ENCODE peak calls at places on chromosomes 11 and 22, in five cellular contexts. Q, Z, O, Y and R are unnamed samples.

GRCh38 chr22:44595841-44596341 is 97.9 kb upstream of the RTL6 start:
- DNase-seq in Q (no peak), Z (no peak), O (no peak), Y (no peak), R (no peak)

GRCh38 chr22:27752771-27753170 is 48.8 kb downstream of the MN1 start:
- DNase-seq in Q (no peak), Z (no peak), O (no peak), Y (no peak), R (no peak)

GRCh38 chr11:62880231-62880802 is 379 bp upstream of the SLC3A2 start:
- DNase-seq in Q (no peak), Z (no peak), O (no peak), Y (no peak), R (no peak)

GRCh38 chr11:13029872-13030271 is 20.8 kb downstream of the RASSF10 start:
- DNase-seq in Q (no peak), Z (no peak), O (no peak), Y (no peak), R (no peak)

GRCh38 chr11:76005746-76006145 is 190.7 kb downstream of the UVRAG start:
- DNase-seq in Q (no peak), Z (no peak), O (no peak), Y (no peak), R (no peak)

GRCh38 chr11:46277313-46277622 is 194 bp upstream of the CREB3L1 start:
- DNase-seq in Q (no peak), Z (no peak), O (no peak), Y (no peak), R (no peak)

GRCh38 chr11:67400942-67401494 is 640 bp downstream of the PPP1CA start:
- DNase-seq in Q (peak; percentile 8), Z (no peak), O (no peak), Y (no peak), R (no peak)

GRCh38 chr22:48486163-48486957 is 1341.3 kb downstream of the BRD1 start:
- DNase-seq in Q (no peak), Z (no peak), O (no peak), Y (no peak), R (no peak)

GRCh38 chr22:28976588-28976987 is 85.0 kb downstream of the C22orf31 start:
- DNase-seq in Q (no peak), Z (no peak), O (no peak), Y (no peak), R (peak; percentile 56)

GRCh38 chr11:84854498-84854880 is 772.7 kb downstream of the DLG2 start:
- DNase-seq in Q (no peak), Z (no peak), O (no peak), Y (no peak), R (no peak)

GRCh38 chr11:133906241-133906640 is 50.5 kb downstream of the IGSF9B start:
- DNase-seq in Q (no peak), Z (no peak), O (no peak), Y (no peak), R (no peak)

GRCh38 chr11:36278531-36279245 is 10.5 kb downstream of the COMMD9 start:
- DNase-seq in Q (no peak), Z (no peak), O (no peak), Y (no peak), R (no peak)

GRCh38 chr11:47464479-47464878 is 15.5 kb upstream of the RAPSN start:
- DNase-seq in Q (no peak), Z (no peak), O (no peak), Y (no peak), R (no peak)

GRCh38 chr11:77081976-77082836 is 15.4 kb downstream of the CAPN5 start:
- DNase-seq in Q (no peak), Z (no peak), O (no peak), Y (no peak), R (no peak)

GRCh38 chr11:48169706-48170105 is 46.9 kb upstream of the OR4B1 start:
- DNase-seq in Q (no peak), Z (no peak), O (no peak), Y (no peak), R (no peak)

GRCh38 chr11:17368551-17368950 is 17.0 kb downstream of the NCR3LG1 start:
- DNase-seq in Q (no peak), Z (no peak), O (no peak), Y (no peak), R (no peak)

GRCh38 chr11:71279916-71280645 is 27.7 kb upstream of the SHANK2 start:
- DNase-seq in Q (no peak), Z (no peak), O (no peak), Y (no peak), R (no peak)

GRCh38 chr22:35725521-35725920 is 7.8 kb downstream of the APOL5 start:
- DNase-seq in Q (no peak), Z (no peak), O (no peak), Y (no peak), R (no peak)

GRCh38 chr11:86301742-86302091 is 323 bp upstream of the HIKESHI start:
- DNase-seq in Q (no peak), Z (no peak), O (no peak), Y (no peak), R (no peak)

GRCh38 chr11:86303257-86303656 is 1.2 kb downstream of the HIKESHI start:
- DNase-seq in Q (no peak), Z (no peak), O (no peak), Y (no peak), R (no peak)

DNA sequence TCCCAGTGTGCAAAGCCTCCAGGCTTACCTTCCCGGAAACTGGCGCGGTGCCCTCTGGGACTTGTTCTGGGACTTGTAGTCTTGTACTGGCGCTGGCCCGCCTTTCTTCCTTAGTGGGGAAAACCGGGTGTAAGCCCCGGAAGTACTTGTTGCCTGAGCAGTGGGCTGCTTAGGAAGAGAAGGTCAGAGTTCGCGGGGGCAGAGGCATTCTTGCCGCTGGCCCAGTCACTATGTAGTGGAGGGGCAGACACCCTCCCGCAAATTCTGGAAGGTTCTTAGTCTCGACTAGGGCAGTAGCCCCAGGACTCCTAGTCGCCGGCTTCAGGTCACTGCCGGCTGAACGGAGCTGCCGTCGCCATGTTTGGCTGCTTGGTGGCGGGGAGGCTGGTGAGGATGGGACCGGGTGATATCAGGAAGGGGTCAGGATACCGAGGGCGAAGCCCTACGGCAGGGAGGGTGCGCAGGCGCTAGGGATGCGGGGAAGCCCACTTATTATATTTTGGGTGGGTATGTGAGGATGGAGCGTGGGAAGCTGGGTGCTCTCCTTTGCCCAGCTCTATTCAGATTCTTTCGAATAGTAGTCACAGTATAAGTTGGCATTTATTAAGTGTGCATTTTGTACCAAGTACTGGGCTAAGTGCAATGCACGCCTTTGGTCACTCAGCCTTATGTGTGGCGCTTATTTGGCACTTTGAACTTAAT is at the start of gene HIKESHI:
- DNase-seq in Q (peak; percentile 85), Z (peak; percentile 79), O (peak; percentile 76), Y (peak; percentile 98), R (peak; percentile 93)
- TF ChIP-seq EZH2 in Q (no peak), Z (no peak), O (no peak), Y (no peak), R (no peak)

GRCh38 chr11:112113539-112114457 is 27.1 kb downstream of the SDHD start:
- DNase-seq in Q (peak; percentile 68), Z (no peak), O (no peak), Y (peak; percentile 54), R (peak; percentile 49)
- TF ChIP-seq RAD21 in Q (peak; percentile 46), Z (peak; percentile 64), O (peak; percentile 69), Y (peak; percentile 18), R (peak; percentile 84)

GRCh38 chr11:21659961-21660360 is 532.9 kb upstream of the ANO5 start:
- DNase-seq in Q (no peak), Z (no peak), O (no peak), Y (no peak), R (no peak)
- TF ChIP-seq ATF3 in Q (no peak), Z (no peak), O (no peak), Y (no peak), R (no peak)

GRCh38 chr11:1749020-1749758 is 1.2 kb downstream of the IFITM10 start:
- DNase-seq in Q (no peak), Z (no peak), O (no peak), Y (no peak), R (no peak)
- TF ChIP-seq EZH2 in Q (no peak), Z (no peak), O (no peak), Y (no peak), R (no peak)

GRCh38 chr22:37283393-37283937 is 1.2 kb downstream of the CYTH4 start:
- DNase-seq in Q (no peak), Z (no peak), O (no peak), Y (no peak), R (no peak)
- TF ChIP-seq RAD21 in Q (no peak), Z (no peak), O (peak; percentile 31), Y (no peak), R (no peak)

GRCh38 chr11:106614280-106614679 is 404.0 kb downstream of the GUCY1A2 start:
- DNase-seq in Q (no peak), Z (no peak), O (no peak), Y (no peak), R (no peak)

GRCh38 chr11:106603971-106604370 is 414.3 kb downstream of the GUCY1A2 start:
- DNase-seq in Q (no peak), Z (no peak), O (no peak), Y (no peak), R (no peak)

DNA sequence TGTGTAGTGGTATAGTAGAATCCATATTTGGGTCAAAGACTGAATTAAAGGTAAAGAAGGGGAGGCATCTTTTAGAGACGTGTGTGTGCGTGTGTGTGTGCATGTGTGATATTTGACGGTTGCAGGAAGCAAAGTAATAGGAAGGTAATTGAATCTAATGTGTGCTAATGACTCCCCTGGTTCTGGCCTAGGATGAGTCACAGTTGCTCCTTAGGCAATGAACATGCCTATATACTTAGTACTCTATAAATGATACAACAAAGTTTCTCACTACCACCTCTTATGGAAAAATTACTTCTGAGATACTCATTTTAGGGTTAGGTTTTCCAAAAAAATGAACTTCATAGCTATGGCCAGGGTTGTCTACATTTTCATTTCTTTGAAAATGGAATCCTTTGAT is 409.6 kb downstream of the GUCY1A2 start:
- DNase-seq in Q (no peak), Z (no peak), O (no peak), Y (no peak), R (no peak)
- TF ChIP-seq ATF3 in Q (no peak), Z (no peak), O (no peak), Y (no peak), R (no peak)